ENCODE peak calls at places on chromosomes 2 and 18, in six cellular contexts. Y is small intestine, H is mesendoderm, R is heart left ventricle, X is aorta, P is DND-41. I is an unnamed sample. For H3K27me3, the result is how much of the 10 kb centered on the place peaks cover.

GRCh38 chr2:8332646-8333045 is 349.2 kb upstream of the ID2 start:
- DNase-seq in Y (no peak), H (no peak), R (no peak), X (no peak), P (peak), I (no peak)

GRCh38 chr2:96542357-96542977 is 5.9 kb downstream of the ARID5A start:
- DNase-seq in Y (no peak), H (no peak), R (no peak), X (peak), P (no peak), I (no peak)

GRCh38 chr2:223978451-223978850 is 21.2 kb downstream of the MRPL44 start:
- DNase-seq in Y (no peak), H (no peak), R (no peak), X (no peak), P (no peak), I (no peak)

GRCh38 chr18:61973273-61974115 is 80.7 kb upstream of the RNF152 start:
- DNase-seq in Y (no peak), H (no peak), R (no peak), X (no peak), P (no peak), I (no peak)

GRCh38 chr2:2852015-2852777 is 521.1 kb upstream of the MYT1L start:
- DNase-seq in Y (no peak), H (no peak), R (peak), X (no peak), P (no peak), I (no peak)

GRCh38 chr18:39951321-39951720 is 2003.7 kb upstream of the PIK3C3 start:
- DNase-seq in Y (no peak), H (no peak), R (no peak), X (no peak), P (no peak), I (no peak)

GRCh38 chr2:120740765-120741513 is 5.3 kb downstream of the GLI2 start:
- DNase-seq in Y (no peak), H (peak), R (no peak), X (peak), P (no peak), I (no peak)

GRCh38 chr2:226726546-226726945 is 73.1 kb downstream of the IRS1 start:
- DNase-seq in Y (no peak), H (no peak), R (no peak), X (no peak), P (no peak), I (no peak)

GRCh38 chr2:65788556-65788955 is 356.2 kb upstream of the SPRED2 start:
- DNase-seq in Y (no peak), H (no peak), R (no peak), X (no peak), P (no peak), I (no peak)

GRCh38 chr2:46490521-46491141 is 11.3 kb downstream of the TMEM247 start:
- DNase-seq in Y (no peak), H (peak), R (peak), X (no peak), P (no peak), I (no peak)

GRCh38 chr2:226873051-226873620 is 37.3 kb downstream of the RHBDD1 start:
- DNase-seq in Y (no peak), H (no peak), R (no peak), X (no peak), P (peak), I (no peak)

GRCh38 chr2:148523315-148523714 is 121.2 kb upstream of the EPC2 start:
- DNase-seq in Y (no peak), H (no peak), R (no peak), X (no peak), P (no peak), I (no peak)

GRCh38 chr18:45441110-45441842 is 174.0 kb upstream of the SLC14A2 start:
- DNase-seq in Y (peak), H (peak), R (no peak), X (no peak), P (no peak), I (no peak)

GRCh38 chr2:207240649-207241048 is 74.9 kb upstream of the KLF7 start:
- DNase-seq in Y (peak), H (no peak), R (no peak), X (no peak), P (no peak), I (no peak)

GRCh38 chr2:238285653-238286082 is 2.7 kb downstream of the PER2 start:
- DNase-seq in Y (peak), H (peak), R (peak), X (peak), P (no peak), I (peak)

GRCh38 chr2:209367091-209367747 is 56.6 kb upstream of the MAP2 start:
- DNase-seq in Y (no peak), H (no peak), R (no peak), X (no peak), P (no peak), I (no peak)

GRCh38 chr2:170521299-170521698 is 193.8 kb upstream of the SP5 start:
- DNase-seq in Y (no peak), H (no peak), R (no peak), X (no peak), P (no peak), I (no peak)
- H3K27me3 ChIP-seq in Y (under half), H (under half), R (under half), X (under half), P (under half), I (under half)

GRCh38 chr18:77251730-77252050 is 2.0 kb downstream of the GALR1 start:
- DNase-seq in Y (no peak), H (peak), R (no peak), X (no peak), P (no peak), I (no peak)

GRCh38 chr18:77249583-77250500 is at the start of gene GALR1:
- DNase-seq in Y (no peak), H (peak), R (no peak), X (no peak), P (no peak), I (no peak)

GRCh38 chr18:77250926-77251729 is 1.5 kb downstream of the GALR1 start:
- DNase-seq in Y (no peak), H (peak), R (no peak), X (no peak), P (no peak), I (no peak)

GRCh38 chr18:77250501-77250925 is 865 bp downstream of the GALR1 start:
- DNase-seq in Y (no peak), H (peak), R (no peak), X (no peak), P (no peak), I (no peak)

DNA sequence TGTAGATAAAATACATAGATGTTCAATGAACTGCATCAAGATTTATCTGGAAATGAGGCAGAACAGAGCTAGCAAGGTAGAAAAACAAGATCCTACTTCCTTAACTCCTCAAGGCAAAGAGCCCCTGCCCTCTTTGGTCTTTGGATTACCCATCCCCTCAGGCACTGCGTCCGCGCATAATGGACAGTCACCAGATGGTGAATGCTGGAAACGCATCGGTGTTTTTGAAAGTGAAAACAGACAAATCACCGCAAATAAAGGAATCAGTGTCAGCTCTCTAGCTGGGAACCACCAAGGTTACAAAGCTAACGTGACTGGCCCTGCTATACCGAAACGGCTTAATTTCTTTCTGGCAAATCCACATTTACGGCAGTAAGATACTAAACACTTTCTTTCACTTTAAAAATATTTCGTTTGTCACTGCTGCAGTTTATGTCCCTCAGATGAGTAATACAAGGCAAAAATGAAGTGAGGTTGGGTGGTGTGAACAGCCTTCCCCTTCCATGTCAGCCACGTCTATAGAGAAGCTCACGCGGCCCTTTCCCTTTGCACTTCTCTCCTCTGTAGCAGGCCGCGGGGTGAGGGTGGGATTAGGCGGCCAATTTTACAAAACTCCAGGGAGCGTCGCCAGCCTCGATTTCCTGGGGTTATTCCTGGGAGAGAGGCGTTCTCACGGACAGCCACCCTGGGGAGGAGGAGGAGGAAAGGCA is 620 bp upstream of the GALR1 start:
- DNase-seq in Y (no peak), H (peak), R (no peak), X (no peak), P (no peak), I (no peak)
- H3K27me3 ChIP-seq in Y (under half), H (under half), R (half or more), X (under half), P (under half), I (under half)

GRCh38 chr2:219010162-219010756 is 17.0 kb upstream of the CRYBA2 start:
- DNase-seq in Y (peak), H (peak), R (peak), X (no peak), P (no peak), I (no peak)
- H3K27me3 ChIP-seq in Y (under half), H (under half), R (under half), X (under half), P (under half), I (under half)

DNA sequence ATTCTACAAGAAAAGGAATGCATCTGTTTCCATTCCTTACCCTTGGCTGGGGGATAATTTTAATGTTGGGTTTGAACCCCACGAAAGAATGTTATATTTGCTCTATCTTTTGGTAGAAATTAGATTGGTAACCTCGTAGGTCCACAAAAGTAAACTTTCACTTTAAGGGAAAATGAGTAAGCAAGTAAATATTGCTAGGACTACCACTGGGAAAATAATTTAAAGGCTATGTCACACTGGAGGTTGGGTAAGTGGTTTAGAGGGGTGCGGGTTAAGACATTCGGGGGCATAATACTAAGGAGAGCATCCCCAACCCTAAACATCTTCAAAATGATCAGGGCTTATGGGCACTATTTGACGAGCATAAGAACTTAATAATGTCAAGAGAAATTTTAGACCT is 5.1 kb downstream of the GCG start:
- DNase-seq in Y (no peak), H (no peak), R (no peak), X (no peak), P (no peak), I (no peak)
- H3K27me3 ChIP-seq in Y (under half), H (under half), R (under half), X (under half), P (under half), I (under half)

DNA sequence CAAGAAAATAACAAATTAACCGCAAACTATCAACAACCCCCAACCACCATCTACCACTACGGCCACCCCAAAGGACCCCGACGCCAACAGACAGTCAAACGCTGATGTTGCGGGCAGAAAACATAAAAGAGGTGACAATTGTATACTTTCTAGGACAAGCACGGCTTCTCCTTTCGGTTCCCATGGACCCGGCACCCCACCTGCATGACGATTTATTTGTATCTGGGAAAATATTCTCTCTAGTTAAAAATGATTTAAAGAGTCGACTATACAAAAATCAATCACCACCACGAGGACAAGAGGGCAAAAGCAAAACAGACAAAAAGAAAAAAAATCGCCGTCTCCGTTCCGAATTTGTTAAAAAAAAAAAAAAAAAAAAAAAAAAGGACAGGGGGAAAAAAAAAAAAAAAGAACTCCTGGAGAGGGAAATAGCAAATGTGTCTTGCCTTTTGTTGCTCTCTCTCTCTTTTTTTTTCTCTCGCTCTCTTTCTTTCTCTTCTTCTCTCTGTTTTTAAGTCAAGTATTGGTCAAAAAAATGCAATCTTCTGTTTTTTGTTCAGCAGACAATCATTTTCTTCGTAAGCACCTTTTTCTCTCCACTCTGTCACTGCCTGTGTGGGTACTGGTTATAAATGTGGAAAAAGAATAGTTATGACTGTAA is 3.6 kb downstream of the SIX3 start:
- DNase-seq in Y (no peak), H (no peak), R (no peak), X (no peak), P (no peak), I (no peak)
- H3K27me3 ChIP-seq in Y (under half), H (half or more), R (half or more), X (under half), P (under half), I (half or more)

GRCh38 chr2:67879586-67880290 is 183.1 kb downstream of the C1D start:
- DNase-seq in Y (no peak), H (no peak), R (no peak), X (no peak), P (no peak), I (no peak)
- H3K27me3 ChIP-seq in Y (under half), H (under half), R (under half), X (under half), P (under half), I (under half)

GRCh38 chr2:104844813-104845551 is 8.9 kb upstream of the POU3F3 start:
- DNase-seq in Y (no peak), H (peak), R (no peak), X (no peak), P (no peak), I (no peak)
- H3K27me3 ChIP-seq in Y (under half), H (under half), R (half or more), X (under half), P (under half), I (under half)